ENCODE peak calls at places on chromosomes 2 and 18, in ten cellular contexts. One of them, this sample, is unnamed.
A peak's percentile ranks its signal among the peaks of the same experiment; 100 is the strongest.

GRCh38 chr2:10048501-10049171 is 5.3 kb downstream of the KLF11 start:
- DNase-seq in psoas muscle: peak; percentile 41
- DNase-seq in stimulated activated CD4-positive, alpha-beta T cell treated with anti-CD3 and anti-CD28 coated beads, Interleukin-4, amount 100 ng/mL, for 4 hours: no peak
- DNase-seq in T-helper 1 cell: peak; percentile 29
- DNase-seq in astrocyte of the spinal cord: peak; percentile 55
- DNase-seq in fibroblast of lung: peak; percentile 79
- DNase-seq in IMR-90: peak; percentile 62
- DNase-seq in HFF-Myc: no peak
- DNase-seq in AG09319: peak; percentile 31
- DNase-seq in endothelial cell: no peak
- DNase-seq in this sample: no peak

GRCh38 chr2:73265298-73266060 is 18.8 kb downstream of the FBXO41 start:
- DNase-seq in psoas muscle: no peak
- DNase-seq in stimulated activated CD4-positive, alpha-beta T cell treated with anti-CD3 and anti-CD28 coated beads, Interleukin-4, amount 100 ng/mL, for 4 hours: no peak
- DNase-seq in T-helper 1 cell: no peak
- DNase-seq in astrocyte of the spinal cord: no peak
- DNase-seq in fibroblast of lung: no peak
- DNase-seq in IMR-90: no peak
- DNase-seq in HFF-Myc: no peak
- DNase-seq in AG09319: no peak
- DNase-seq in endothelial cell: no peak
- DNase-seq in this sample: no peak

GRCh38 chr2:108927405-108927804 is 61.6 kb downstream of the EDAR start:
- DNase-seq in psoas muscle: no peak
- DNase-seq in stimulated activated CD4-positive, alpha-beta T cell treated with anti-CD3 and anti-CD28 coated beads, Interleukin-4, amount 100 ng/mL, for 4 hours: no peak
- DNase-seq in T-helper 1 cell: no peak
- DNase-seq in astrocyte of the spinal cord: no peak
- DNase-seq in fibroblast of lung: no peak
- DNase-seq in IMR-90: no peak
- DNase-seq in HFF-Myc: no peak
- DNase-seq in AG09319: no peak
- DNase-seq in endothelial cell: no peak
- DNase-seq in this sample: no peak

GRCh38 chr2:55618649-55619055 is 1.2 kb upstream of the PPP4R3B start:
- DNase-seq in psoas muscle: peak; percentile 65
- DNase-seq in stimulated activated CD4-positive, alpha-beta T cell treated with anti-CD3 and anti-CD28 coated beads, Interleukin-4, amount 100 ng/mL, for 4 hours: peak; percentile 39
- DNase-seq in T-helper 1 cell: peak; percentile 56
- DNase-seq in astrocyte of the spinal cord: peak; percentile 51
- DNase-seq in fibroblast of lung: peak; percentile 65
- DNase-seq in IMR-90: peak; percentile 43
- DNase-seq in HFF-Myc: peak; percentile 35
- DNase-seq in AG09319: peak; percentile 5
- DNase-seq in endothelial cell: peak; percentile 40
- DNase-seq in this sample: peak; percentile 20

GRCh38 chr2:70905443-70905842 is 30.3 kb upstream of the ATP6V1B1 start:
- DNase-seq in psoas muscle: no peak
- DNase-seq in stimulated activated CD4-positive, alpha-beta T cell treated with anti-CD3 and anti-CD28 coated beads, Interleukin-4, amount 100 ng/mL, for 4 hours: no peak
- DNase-seq in T-helper 1 cell: no peak
- DNase-seq in astrocyte of the spinal cord: no peak
- DNase-seq in fibroblast of lung: no peak
- DNase-seq in IMR-90: no peak
- DNase-seq in HFF-Myc: no peak
- DNase-seq in AG09319: no peak
- DNase-seq in endothelial cell: no peak
- DNase-seq in this sample: no peak

GRCh38 chr2:33666879-33667278 is 67.8 kb upstream of the FAM98A start:
- DNase-seq in psoas muscle: no peak
- DNase-seq in stimulated activated CD4-positive, alpha-beta T cell treated with anti-CD3 and anti-CD28 coated beads, Interleukin-4, amount 100 ng/mL, for 4 hours: no peak
- DNase-seq in T-helper 1 cell: no peak
- DNase-seq in astrocyte of the spinal cord: no peak
- DNase-seq in fibroblast of lung: no peak
- DNase-seq in IMR-90: no peak
- DNase-seq in HFF-Myc: no peak
- DNase-seq in AG09319: no peak
- DNase-seq in endothelial cell: no peak
- DNase-seq in this sample: no peak

GRCh38 chr18:46720521-46720920 is 36.3 kb downstream of the ST8SIA5 start:
- DNase-seq in psoas muscle: no peak
- DNase-seq in stimulated activated CD4-positive, alpha-beta T cell treated with anti-CD3 and anti-CD28 coated beads, Interleukin-4, amount 100 ng/mL, for 4 hours: no peak
- DNase-seq in T-helper 1 cell: no peak
- DNase-seq in astrocyte of the spinal cord: no peak
- DNase-seq in fibroblast of lung: no peak
- DNase-seq in IMR-90: no peak
- DNase-seq in HFF-Myc: no peak
- DNase-seq in AG09319: no peak
- DNase-seq in endothelial cell: no peak
- DNase-seq in this sample: no peak

GRCh38 chr2:24926602-24927252 is 6.7 kb upstream of the ADCY3 start:
- DNase-seq in psoas muscle: peak; percentile 88
- DNase-seq in stimulated activated CD4-positive, alpha-beta T cell treated with anti-CD3 and anti-CD28 coated beads, Interleukin-4, amount 100 ng/mL, for 4 hours: peak; percentile 38
- DNase-seq in T-helper 1 cell: peak; percentile 6
- DNase-seq in astrocyte of the spinal cord: no peak
- DNase-seq in fibroblast of lung: peak; percentile 34
- DNase-seq in IMR-90: no peak
- DNase-seq in HFF-Myc: no peak
- DNase-seq in AG09319: no peak
- DNase-seq in endothelial cell: no peak
- DNase-seq in this sample: no peak

GRCh38 chr2:239444626-239445625 is 44.1 kb upstream of the HDAC4 start:
- DNase-seq in psoas muscle: peak; percentile 81
- DNase-seq in stimulated activated CD4-positive, alpha-beta T cell treated with anti-CD3 and anti-CD28 coated beads, Interleukin-4, amount 100 ng/mL, for 4 hours: no peak
- DNase-seq in T-helper 1 cell: no peak
- DNase-seq in astrocyte of the spinal cord: no peak
- DNase-seq in fibroblast of lung: peak; percentile 36
- DNase-seq in IMR-90: no peak
- DNase-seq in HFF-Myc: no peak
- DNase-seq in AG09319: peak; percentile 15
- DNase-seq in endothelial cell: no peak
- DNase-seq in this sample: no peak

GRCh38 chr2:163595033-163595432 is 140.8 kb downstream of the FIGN start:
- DNase-seq in psoas muscle: no peak
- DNase-seq in stimulated activated CD4-positive, alpha-beta T cell treated with anti-CD3 and anti-CD28 coated beads, Interleukin-4, amount 100 ng/mL, for 4 hours: no peak
- DNase-seq in T-helper 1 cell: no peak
- DNase-seq in astrocyte of the spinal cord: peak; percentile 12
- DNase-seq in fibroblast of lung: peak; percentile 20
- DNase-seq in IMR-90: peak; percentile 4
- DNase-seq in HFF-Myc: no peak
- DNase-seq in AG09319: no peak
- DNase-seq in endothelial cell: no peak
- DNase-seq in this sample: no peak

GRCh38 chr2:235091421-235091820 is 139.6 kb downstream of the SH3BP4 start:
- DNase-seq in psoas muscle: no peak
- DNase-seq in stimulated activated CD4-positive, alpha-beta T cell treated with anti-CD3 and anti-CD28 coated beads, Interleukin-4, amount 100 ng/mL, for 4 hours: no peak
- DNase-seq in T-helper 1 cell: no peak
- DNase-seq in astrocyte of the spinal cord: no peak
- DNase-seq in fibroblast of lung: no peak
- DNase-seq in IMR-90: no peak
- DNase-seq in HFF-Myc: no peak
- DNase-seq in AG09319: no peak
- DNase-seq in endothelial cell: no peak
- DNase-seq in this sample: no peak

GRCh38 chr2:212384027-212384426 is 154.6 kb downstream of the ERBB4 start:
- DNase-seq in psoas muscle: no peak
- DNase-seq in stimulated activated CD4-positive, alpha-beta T cell treated with anti-CD3 and anti-CD28 coated beads, Interleukin-4, amount 100 ng/mL, for 4 hours: no peak
- DNase-seq in T-helper 1 cell: no peak
- DNase-seq in astrocyte of the spinal cord: no peak
- DNase-seq in fibroblast of lung: no peak
- DNase-seq in IMR-90: no peak
- DNase-seq in HFF-Myc: no peak
- DNase-seq in AG09319: no peak
- DNase-seq in endothelial cell: no peak
- DNase-seq in this sample: no peak

GRCh38 chr2:85888020-85888744 is 608 bp downstream of the ST3GAL5 start:
- DNase-seq in psoas muscle: peak; percentile 64
- DNase-seq in stimulated activated CD4-positive, alpha-beta T cell treated with anti-CD3 and anti-CD28 coated beads, Interleukin-4, amount 100 ng/mL, for 4 hours: peak; percentile 23
- DNase-seq in T-helper 1 cell: peak; percentile 11
- DNase-seq in astrocyte of the spinal cord: no peak
- DNase-seq in fibroblast of lung: no peak
- DNase-seq in IMR-90: no peak
- DNase-seq in HFF-Myc: no peak
- DNase-seq in AG09319: no peak
- DNase-seq in endothelial cell: peak; percentile 13
- DNase-seq in this sample: no peak